ENCODE peak calls at places on chromosomes 12 and 14, in ten cellular contexts. B is glutamatergic neuron; Y is lung; A is fibroblast of lung; X is CD4-positive, alpha-beta T cell; K is heart right ventricle; Q is psoas muscle; P is left lung; N is HepG2; M is sigmoid colon. E is an unnamed sample.

GRCh38 chr12:119412811-119413794 is 78.6 kb downstream of the CCDC60 start:
- DNase-seq in P (no peak), X (no peak), A (peak), Y (peak), N (peak), Q (peak), M (peak), K (peak), B (peak), E (no peak)

GRCh38 chr12:114403044-114403689 is 2.8 kb downstream of the TBX5 start:
- DNase-seq in X (no peak), B (peak), K (peak), A (peak), N (no peak), P (no peak), M (no peak), Y (no peak), Q (no peak), E (no peak)

GRCh38 chr14:85380891-85381290 is 149.1 kb upstream of the FLRT2 start:
- DNase-seq in B (no peak), K (no peak), M (no peak), A (no peak), X (no peak), Q (no peak), P (no peak), N (no peak), Y (no peak), E (no peak)

GRCh38 chr12:106246891-106247730 is 709 bp downstream of the CKAP4 start:
- DNase-seq in K (peak), Q (peak), A (peak), X (peak), M (peak), B (peak), N (no peak), Y (peak), P (peak), E (peak)

GRCh38 chr14:102799684-102800562 is 22.7 kb downstream of the TRAF3 start:
- DNase-seq in N (no peak), A (peak), Y (no peak), Q (no peak), B (no peak), X (no peak), M (no peak), P (no peak), K (no peak), E (no peak)

GRCh38 chr14:58598028-58598850 is 39.5 kb upstream of the DACT1 start:
- DNase-seq in N (no peak), A (no peak), P (no peak), X (no peak), B (no peak), Y (no peak), K (no peak), Q (no peak), M (no peak), E (no peak)

GRCh38 chr12:112218150-112218549 is 92.8 kb downstream of the TRAFD1 start:
- DNase-seq in K (no peak), M (no peak), P (no peak), X (no peak), Q (no peak), Y (no peak), N (no peak), B (no peak), A (peak), E (no peak)

GRCh38 chr14:30015471-30015870 is 87.8 kb upstream of the PRKD1 start:
- DNase-seq in X (no peak), K (no peak), Y (no peak), P (no peak), M (no peak), B (no peak), Q (no peak), A (no peak), N (no peak), E (no peak)

GRCh38 chr14:79057333-79057732 is 887.2 kb downstream of the NRXN3 start:
- DNase-seq in Y (no peak), P (no peak), K (no peak), X (no peak), Q (no peak), M (no peak), B (no peak), A (peak), N (no peak), E (no peak)

GRCh38 chr14:76672123-76672522 is 89.1 kb upstream of the VASH1 start:
- DNase-seq in Q (no peak), M (no peak), B (no peak), P (no peak), X (no peak), N (no peak), A (no peak), Y (no peak), K (no peak), E (no peak)

GRCh38 chr12:57640156-57641042 is 7.4 kb upstream of the B4GALNT1 start:
- DNase-seq in Y (no peak), N (no peak), K (no peak), B (no peak), X (no peak), Q (no peak), P (no peak), A (no peak), M (no peak), E (no peak)

GRCh38 chr12:46557539-46558373 is 185.2 kb upstream of the SLC38A2 start:
- DNase-seq in P (no peak), Q (no peak), N (no peak), A (peak), X (no peak), B (no peak), K (no peak), Y (no peak), M (no peak), E (no peak)

GRCh38 chr14:66752109-66752508 is 244.2 kb downstream of the GPHN start:
- DNase-seq in M (no peak), Y (no peak), Q (no peak), P (no peak), B (no peak), X (no peak), N (no peak), A (no peak), K (no peak), E (no peak)

GRCh38 chr12:109739747-109740693 is 26.4 kb downstream of the FAM222A start:
- DNase-seq in P (peak), X (no peak), N (no peak), K (peak), A (no peak), M (peak), B (peak), Q (peak), Y (no peak), E (peak)
- TF ChIP-seq CTCF in P (no peak), X (no peak), N (peak), K (peak), A (no peak), M (no peak), B (no peak), Q (no peak), Y (no peak), E (no peak)

DNA sequence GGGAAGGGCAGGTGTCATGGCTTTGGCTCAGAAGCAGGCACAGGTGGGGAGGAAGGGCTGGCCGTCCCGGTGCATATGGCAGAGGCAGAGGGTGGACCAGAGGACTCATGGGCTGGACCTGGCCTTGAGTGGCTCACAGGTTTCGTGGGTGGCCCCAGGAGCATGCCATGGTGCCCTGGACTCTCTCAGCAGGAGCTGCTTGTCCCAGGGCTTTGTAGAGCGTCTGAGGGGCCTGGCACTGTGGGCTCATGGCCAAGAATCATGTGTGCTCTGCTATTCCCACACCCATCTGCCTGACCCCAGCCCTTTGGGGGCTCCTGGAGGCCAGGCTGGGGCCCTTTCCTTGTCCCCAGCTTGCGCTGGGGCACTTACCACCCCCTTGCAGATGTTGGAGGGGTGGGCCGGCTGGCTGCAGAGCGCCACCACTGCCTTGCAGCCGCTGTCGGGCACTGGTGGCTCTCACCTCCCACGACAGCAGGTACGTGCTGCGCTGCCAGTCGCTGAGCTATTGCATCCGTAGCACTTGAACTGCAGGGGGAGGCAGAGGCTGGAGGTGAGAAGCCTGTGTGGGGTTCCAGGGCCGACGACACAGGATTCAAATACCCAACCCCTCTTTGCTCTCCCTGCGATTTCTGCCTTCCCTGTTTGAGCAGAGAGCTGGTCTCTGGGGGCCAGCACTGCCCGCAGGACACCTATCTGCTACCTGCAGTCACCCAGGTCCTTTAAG is 187.4 kb upstream of the PRMT8 start:
- DNase-seq in Y (no peak), N (peak), B (peak), Q (no peak), M (no peak), X (no peak), A (no peak), K (no peak), P (no peak), E (no peak)
- TF ChIP-seq CTCF in Y (no peak), N (peak), B (no peak), Q (no peak), M (no peak), X (no peak), A (no peak), K (no peak), P (no peak), E (no peak)

GRCh38 chr12:124928912-124929530 is 14.6 kb upstream of the UBC start:
- DNase-seq in B (no peak), K (no peak), A (no peak), M (peak), X (no peak), Y (no peak), P (peak), N (no peak), Q (no peak), E (no peak)
- TF ChIP-seq CTCF in B (no peak), K (no peak), A (no peak), M (no peak), X (no peak), Y (no peak), P (no peak), N (peak), Q (no peak), E (no peak)

DNA sequence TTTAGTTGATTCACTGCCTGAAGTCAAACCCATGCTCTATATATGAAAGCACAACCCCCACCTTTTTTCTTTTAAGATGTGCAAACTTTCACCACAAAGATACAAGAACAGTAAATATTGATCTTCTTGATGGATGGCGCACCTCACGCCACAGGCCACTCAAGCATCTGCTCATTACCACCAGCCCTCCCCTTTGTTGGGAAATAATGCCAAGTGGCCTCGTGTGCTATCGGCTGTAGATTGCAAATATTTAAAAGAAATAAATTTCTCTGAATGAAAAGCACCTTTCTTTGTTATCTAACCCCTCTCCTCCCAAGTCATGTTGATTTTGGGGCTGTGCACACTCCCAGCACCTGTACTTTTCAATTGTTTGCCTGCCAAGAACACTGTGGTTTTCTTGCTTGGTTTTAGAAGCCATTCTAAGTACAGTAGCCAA is 122.7 kb downstream of the C12orf42 start:
- DNase-seq in Q (no peak), N (no peak), M (no peak), A (no peak), Y (peak), K (no peak), X (no peak), P (no peak), B (no peak), E (no peak)
- TF ChIP-seq CTCF in Q (no peak), N (no peak), M (no peak), A (no peak), Y (no peak), K (no peak), X (no peak), P (no peak), B (no peak), E (no peak)

GRCh38 chr14:75430526-75430925 is 2.7 kb downstream of the JDP2 start:
- DNase-seq in Y (no peak), M (no peak), K (peak), A (peak), B (no peak), X (no peak), P (no peak), N (no peak), Q (peak), E (no peak)
- TF ChIP-seq CTCF in Y (no peak), M (no peak), K (peak), A (no peak), B (no peak), X (no peak), P (no peak), N (no peak), Q (no peak), E (no peak)

DNA sequence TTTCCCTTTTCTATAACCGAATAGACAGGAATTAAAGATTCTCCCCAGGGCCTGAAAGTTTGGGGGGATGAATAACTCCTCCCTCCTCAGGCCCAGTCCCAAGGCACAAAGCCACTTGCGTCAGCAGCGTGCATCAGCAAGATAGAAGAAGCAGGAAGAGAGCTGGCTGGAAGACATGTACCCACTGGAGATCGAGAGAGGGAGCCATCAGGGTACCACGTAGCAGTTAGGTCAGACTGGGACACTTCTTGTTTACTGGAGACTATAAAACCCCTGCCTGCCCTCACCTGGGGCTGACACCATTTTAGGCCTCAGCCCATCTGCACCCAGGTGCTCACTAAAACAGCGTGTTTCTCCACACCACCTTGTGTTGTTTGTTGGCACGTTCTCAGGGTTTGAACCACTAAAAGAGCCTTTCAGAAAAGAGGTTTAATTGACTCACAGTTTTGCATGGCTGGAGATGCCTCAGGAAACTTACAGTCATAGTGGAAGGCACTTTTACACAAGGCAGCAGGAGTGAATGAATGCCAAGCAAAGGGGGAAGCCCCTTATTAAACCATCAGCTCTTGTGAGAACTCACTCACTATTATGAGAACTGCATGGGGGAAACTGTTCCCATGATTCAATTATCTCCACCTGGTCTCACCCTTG is 93.2 kb downstream of the TMTC3 start:
- DNase-seq in Q (no peak), B (no peak), Y (no peak), P (no peak), A (no peak), K (no peak), M (no peak), X (no peak), N (no peak), E (no peak)
- TF ChIP-seq CTCF in Q (no peak), B (no peak), Y (no peak), P (no peak), A (no peak), K (no peak), M (no peak), X (no peak), N (no peak), E (no peak)

GRCh38 chr12:68237068-68237467 is 11.5 kb upstream of the IL26 start:
- DNase-seq in K (no peak), Y (no peak), M (no peak), X (no peak), B (no peak), A (peak), P (no peak), Q (no peak), N (no peak), E (no peak)
- TF ChIP-seq CTCF in K (peak), Y (no peak), M (no peak), X (no peak), B (no peak), A (peak), P (no peak), Q (no peak), N (no peak), E (no peak)

E was measured in natural killer cell.